ENCODE peak calls at places on chromosomes 7 and 10, in six cellular contexts. One of them, this sample, is unnamed.

GRCh38 chr10:91206427-91206826 is 14.0 kb upstream of the PCGF5 start:
- DNase-seq in activated CD8-positive, alpha-beta T cell treated with anti-CD3 and anti-CD28 coated beads for 36 hours: no peak
- DNase-seq in left ventricle myocardium inferior: no peak
- DNase-seq in bronchial epithelial cell: no peak
- DNase-seq in mucosa of descending colon: no peak
- DNase-seq in fibroblast of mammary gland: no peak
- DNase-seq in this sample: no peak

GRCh38 chr7:93690021-93690420 is 115.5 kb upstream of the CALCR start:
- DNase-seq in activated CD8-positive, alpha-beta T cell treated with anti-CD3 and anti-CD28 coated beads for 36 hours: no peak
- DNase-seq in left ventricle myocardium inferior: no peak
- DNase-seq in bronchial epithelial cell: no peak
- DNase-seq in mucosa of descending colon: no peak
- DNase-seq in fibroblast of mammary gland: no peak
- DNase-seq in this sample: no peak

GRCh38 chr7:67343566-67343965 is 346.9 kb downstream of the TYW1 start:
- DNase-seq in activated CD8-positive, alpha-beta T cell treated with anti-CD3 and anti-CD28 coated beads for 36 hours: no peak
- DNase-seq in left ventricle myocardium inferior: peak
- DNase-seq in bronchial epithelial cell: no peak
- DNase-seq in mucosa of descending colon: no peak
- DNase-seq in fibroblast of mammary gland: no peak
- DNase-seq in this sample: no peak

GRCh38 chr10:2835950-2836349 is 231.4 kb upstream of the PFKP start:
- DNase-seq in activated CD8-positive, alpha-beta T cell treated with anti-CD3 and anti-CD28 coated beads for 36 hours: no peak
- DNase-seq in left ventricle myocardium inferior: no peak
- DNase-seq in bronchial epithelial cell: no peak
- DNase-seq in mucosa of descending colon: no peak
- DNase-seq in fibroblast of mammary gland: no peak
- DNase-seq in this sample: no peak

GRCh38 chr7:4866528-4867496 is 5.0 kb upstream of the PAPOLB start:
- DNase-seq in activated CD8-positive, alpha-beta T cell treated with anti-CD3 and anti-CD28 coated beads for 36 hours: no peak
- DNase-seq in left ventricle myocardium inferior: no peak
- DNase-seq in bronchial epithelial cell: no peak
- DNase-seq in mucosa of descending colon: no peak
- DNase-seq in fibroblast of mammary gland: no peak
- DNase-seq in this sample: no peak

GRCh38 chr10:63722537-63722936 is 201.3 kb downstream of the REEP3 start:
- DNase-seq in activated CD8-positive, alpha-beta T cell treated with anti-CD3 and anti-CD28 coated beads for 36 hours: no peak
- DNase-seq in left ventricle myocardium inferior: no peak
- DNase-seq in bronchial epithelial cell: no peak
- DNase-seq in mucosa of descending colon: no peak
- DNase-seq in fibroblast of mammary gland: peak
- DNase-seq in this sample: no peak

GRCh38 chr7:93053209-93053945 is 64.4 kb downstream of the SAMD9 start:
- DNase-seq in activated CD8-positive, alpha-beta T cell treated with anti-CD3 and anti-CD28 coated beads for 36 hours: no peak
- DNase-seq in left ventricle myocardium inferior: no peak
- DNase-seq in bronchial epithelial cell: no peak
- DNase-seq in mucosa of descending colon: no peak
- DNase-seq in fibroblast of mammary gland: no peak
- DNase-seq in this sample: no peak

GRCh38 chr10:63421591-63421990 is 44.2 kb downstream of the JMJD1C start:
- DNase-seq in activated CD8-positive, alpha-beta T cell treated with anti-CD3 and anti-CD28 coated beads for 36 hours: peak
- DNase-seq in left ventricle myocardium inferior: no peak
- DNase-seq in bronchial epithelial cell: no peak
- DNase-seq in mucosa of descending colon: no peak
- DNase-seq in fibroblast of mammary gland: no peak
- DNase-seq in this sample: peak

GRCh38 chr10:119737827-119738226 is 12.0 kb downstream of the INPP5F start:
- DNase-seq in activated CD8-positive, alpha-beta T cell treated with anti-CD3 and anti-CD28 coated beads for 36 hours: peak
- DNase-seq in left ventricle myocardium inferior: no peak
- DNase-seq in bronchial epithelial cell: peak
- DNase-seq in mucosa of descending colon: no peak
- DNase-seq in fibroblast of mammary gland: peak
- DNase-seq in this sample: no peak

GRCh38 chr7:16839646-16840045 is 34.8 kb upstream of the AGR2 start:
- DNase-seq in activated CD8-positive, alpha-beta T cell treated with anti-CD3 and anti-CD28 coated beads for 36 hours: no peak
- DNase-seq in left ventricle myocardium inferior: no peak
- DNase-seq in bronchial epithelial cell: no peak
- DNase-seq in mucosa of descending colon: no peak
- DNase-seq in fibroblast of mammary gland: no peak
- DNase-seq in this sample: no peak

GRCh38 chr10:32054087-32054486 is 2.1 kb downstream of the KIF5B start:
- DNase-seq in activated CD8-positive, alpha-beta T cell treated with anti-CD3 and anti-CD28 coated beads for 36 hours: no peak
- DNase-seq in left ventricle myocardium inferior: no peak
- DNase-seq in bronchial epithelial cell: peak
- DNase-seq in mucosa of descending colon: no peak
- DNase-seq in fibroblast of mammary gland: peak
- DNase-seq in this sample: no peak

GRCh38 chr7:66933469-66933868 is 12.4 kb downstream of the TMEM248 start:
- DNase-seq in activated CD8-positive, alpha-beta T cell treated with anti-CD3 and anti-CD28 coated beads for 36 hours: no peak
- DNase-seq in left ventricle myocardium inferior: no peak
- DNase-seq in bronchial epithelial cell: no peak
- DNase-seq in mucosa of descending colon: no peak
- DNase-seq in fibroblast of mammary gland: no peak
- DNase-seq in this sample: no peak

GRCh38 chr10:76969366-76969990 is 668.1 kb downstream of the KCNMA1 start:
- DNase-seq in activated CD8-positive, alpha-beta T cell treated with anti-CD3 and anti-CD28 coated beads for 36 hours: no peak
- DNase-seq in left ventricle myocardium inferior: no peak
- DNase-seq in bronchial epithelial cell: no peak
- DNase-seq in mucosa of descending colon: no peak
- DNase-seq in fibroblast of mammary gland: no peak
- DNase-seq in this sample: no peak

GRCh38 chr10:92342801-92343200 is 51.8 kb downstream of the MARCHF5 start:
- DNase-seq in activated CD8-positive, alpha-beta T cell treated with anti-CD3 and anti-CD28 coated beads for 36 hours: no peak
- DNase-seq in left ventricle myocardium inferior: no peak
- DNase-seq in bronchial epithelial cell: peak
- DNase-seq in mucosa of descending colon: no peak
- DNase-seq in fibroblast of mammary gland: peak
- DNase-seq in this sample: no peak

GRCh38 chr7:76383089-76383944 is 24.5 kb upstream of the YWHAG start:
- DNase-seq in activated CD8-positive, alpha-beta T cell treated with anti-CD3 and anti-CD28 coated beads for 36 hours: no peak
- DNase-seq in left ventricle myocardium inferior: no peak
- DNase-seq in bronchial epithelial cell: peak
- DNase-seq in mucosa of descending colon: no peak
- DNase-seq in fibroblast of mammary gland: peak
- DNase-seq in this sample: no peak

GRCh38 chr10:30437039-30437781 is 3.2 kb downstream of the MAP3K8 start:
- DNase-seq in activated CD8-positive, alpha-beta T cell treated with anti-CD3 and anti-CD28 coated beads for 36 hours: peak
- DNase-seq in left ventricle myocardium inferior: no peak
- DNase-seq in bronchial epithelial cell: peak
- DNase-seq in mucosa of descending colon: no peak
- DNase-seq in fibroblast of mammary gland: peak
- DNase-seq in this sample: no peak

GRCh38 chr7:136585954-136586670 is 282.3 kb upstream of the CHRM2 start:
- DNase-seq in activated CD8-positive, alpha-beta T cell treated with anti-CD3 and anti-CD28 coated beads for 36 hours: no peak
- DNase-seq in left ventricle myocardium inferior: no peak
- DNase-seq in bronchial epithelial cell: no peak
- DNase-seq in mucosa of descending colon: no peak
- DNase-seq in fibroblast of mammary gland: no peak
- DNase-seq in this sample: no peak

GRCh38 chr10:20627918-20628499 is 269.1 kb downstream of the NEBL start:
- DNase-seq in activated CD8-positive, alpha-beta T cell treated with anti-CD3 and anti-CD28 coated beads for 36 hours: no peak
- DNase-seq in left ventricle myocardium inferior: no peak
- DNase-seq in bronchial epithelial cell: no peak
- DNase-seq in mucosa of descending colon: no peak
- DNase-seq in fibroblast of mammary gland: no peak
- DNase-seq in this sample: no peak

GRCh38 chr7:141563956-141564623 is 12.9 kb downstream of the AGK start:
- DNase-seq in activated CD8-positive, alpha-beta T cell treated with anti-CD3 and anti-CD28 coated beads for 36 hours: peak
- DNase-seq in left ventricle myocardium inferior: no peak
- DNase-seq in bronchial epithelial cell: no peak
- DNase-seq in mucosa of descending colon: no peak
- DNase-seq in fibroblast of mammary gland: no peak
- DNase-seq in this sample: no peak

GRCh38 chr10:86263209-86263608 is 103.4 kb downstream of the GRID1 start:
- DNase-seq in activated CD8-positive, alpha-beta T cell treated with anti-CD3 and anti-CD28 coated beads for 36 hours: no peak
- DNase-seq in left ventricle myocardium inferior: no peak
- DNase-seq in bronchial epithelial cell: no peak
- DNase-seq in mucosa of descending colon: no peak
- DNase-seq in fibroblast of mammary gland: no peak
- DNase-seq in this sample: no peak

DNA sequence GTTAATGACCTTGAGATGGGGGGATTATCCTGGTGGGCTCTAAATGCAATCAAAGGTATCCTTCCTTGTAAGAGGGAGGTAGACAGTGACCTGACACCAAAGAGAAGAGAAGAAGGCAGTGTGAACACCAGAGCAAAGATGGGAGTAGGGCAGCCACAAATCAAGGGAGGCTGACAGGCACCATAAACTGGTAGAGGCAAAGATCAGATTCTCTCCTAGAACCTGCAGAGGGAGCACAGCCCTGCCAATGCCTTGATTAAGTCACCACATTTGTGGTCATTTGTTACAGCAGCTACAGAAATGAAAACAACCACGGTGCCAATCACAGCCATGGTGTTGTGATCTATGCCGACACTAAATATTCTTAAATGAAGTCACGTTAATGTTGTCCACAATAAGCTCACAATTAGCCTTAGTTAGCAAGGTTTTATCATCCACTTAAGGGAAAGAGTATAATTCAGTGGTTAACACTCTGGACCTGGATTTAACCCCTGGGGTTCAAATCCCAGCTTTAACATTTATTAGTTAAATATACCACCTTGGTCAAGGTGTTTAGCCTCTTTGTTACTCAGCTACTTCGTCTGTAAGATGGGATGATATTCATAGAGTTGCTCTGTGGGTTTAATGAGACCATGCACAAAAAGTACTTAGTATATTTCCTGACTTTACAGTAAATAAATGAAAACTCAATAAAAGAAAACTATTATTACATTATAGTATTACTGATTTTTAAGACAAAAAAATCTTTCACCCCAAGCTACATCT is 70.8 kb downstream of the SGMS1 start:
- DNase-seq in activated CD8-positive, alpha-beta T cell treated with anti-CD3 and anti-CD28 coated beads for 36 hours: peak
- DNase-seq in left ventricle myocardium inferior: no peak
- DNase-seq in bronchial epithelial cell: peak
- DNase-seq in mucosa of descending colon: no peak
- DNase-seq in fibroblast of mammary gland: peak
- DNase-seq in this sample: no peak
- TF ChIP-seq CTCF in activated CD8-positive, alpha-beta T cell treated with anti-CD3 and anti-CD28 coated beads for 36 hours: peak
- TF ChIP-seq CTCF in left ventricle myocardium inferior: peak
- TF ChIP-seq CTCF in bronchial epithelial cell: peak
- TF ChIP-seq CTCF in mucosa of descending colon: no peak
- TF ChIP-seq CTCF in fibroblast of mammary gland: peak
- TF ChIP-seq CTCF in this sample: no peak

DNA sequence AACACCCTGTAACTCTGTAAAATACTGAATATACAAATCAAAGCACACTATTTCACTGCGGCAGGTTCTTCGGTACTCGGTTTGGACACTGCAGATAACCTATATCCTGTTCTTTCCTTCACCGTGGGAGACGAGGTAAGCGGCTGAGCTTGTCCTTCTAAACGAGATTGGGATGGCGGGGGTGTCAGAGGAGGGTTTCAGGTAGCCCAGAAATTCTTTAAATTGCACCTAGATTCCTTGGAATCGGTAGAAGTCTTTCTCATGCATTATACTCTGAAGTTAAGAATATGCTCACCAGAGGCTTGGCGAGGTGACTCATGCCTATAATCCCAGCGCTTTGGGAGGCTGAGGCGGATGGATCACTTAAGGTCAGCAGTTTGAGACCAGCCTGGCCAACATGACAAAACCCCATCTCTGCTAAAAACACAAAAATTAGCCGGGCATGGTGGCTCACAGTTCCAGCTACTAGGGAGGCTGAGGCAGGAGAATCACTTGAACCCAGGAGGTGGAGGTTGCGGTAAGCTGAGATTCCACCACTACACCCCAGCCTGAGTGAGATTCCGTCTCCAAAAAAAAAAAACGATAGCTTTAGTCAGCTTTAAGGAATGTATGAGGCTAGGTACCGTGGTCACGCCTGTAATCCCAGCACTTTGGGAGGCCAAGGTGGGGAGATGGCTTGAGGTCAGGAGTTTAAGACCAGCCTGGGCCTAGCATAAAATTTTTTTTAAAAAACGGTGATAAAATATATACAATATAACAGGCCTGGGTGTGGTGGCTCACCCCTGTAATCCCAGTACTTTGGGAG is 10.1 kb upstream of the LAT2 start:
- DNase-seq in activated CD8-positive, alpha-beta T cell treated with anti-CD3 and anti-CD28 coated beads for 36 hours: no peak
- DNase-seq in left ventricle myocardium inferior: no peak
- DNase-seq in bronchial epithelial cell: no peak
- DNase-seq in mucosa of descending colon: no peak
- DNase-seq in fibroblast of mammary gland: peak
- DNase-seq in this sample: no peak
- TF ChIP-seq CTCF in activated CD8-positive, alpha-beta T cell treated with anti-CD3 and anti-CD28 coated beads for 36 hours: no peak
- TF ChIP-seq CTCF in left ventricle myocardium inferior: no peak
- TF ChIP-seq CTCF in bronchial epithelial cell: no peak
- TF ChIP-seq CTCF in mucosa of descending colon: no peak
- TF ChIP-seq CTCF in fibroblast of mammary gland: no peak
- TF ChIP-seq CTCF in this sample: no peak

GRCh38 chr10:122525788-122526187 is 34.8 kb upstream of the DMBT1 start:
- DNase-seq in activated CD8-positive, alpha-beta T cell treated with anti-CD3 and anti-CD28 coated beads for 36 hours: peak
- DNase-seq in left ventricle myocardium inferior: no peak
- DNase-seq in bronchial epithelial cell: peak
- DNase-seq in mucosa of descending colon: no peak
- DNase-seq in fibroblast of mammary gland: no peak
- DNase-seq in this sample: no peak
- TF ChIP-seq CTCF in activated CD8-positive, alpha-beta T cell treated with anti-CD3 and anti-CD28 coated beads for 36 hours: no peak
- TF ChIP-seq CTCF in left ventricle myocardium inferior: peak
- TF ChIP-seq CTCF in bronchial epithelial cell: no peak
- TF ChIP-seq CTCF in mucosa of descending colon: no peak
- TF ChIP-seq CTCF in fibroblast of mammary gland: peak
- TF ChIP-seq CTCF in this sample: no peak

DNA sequence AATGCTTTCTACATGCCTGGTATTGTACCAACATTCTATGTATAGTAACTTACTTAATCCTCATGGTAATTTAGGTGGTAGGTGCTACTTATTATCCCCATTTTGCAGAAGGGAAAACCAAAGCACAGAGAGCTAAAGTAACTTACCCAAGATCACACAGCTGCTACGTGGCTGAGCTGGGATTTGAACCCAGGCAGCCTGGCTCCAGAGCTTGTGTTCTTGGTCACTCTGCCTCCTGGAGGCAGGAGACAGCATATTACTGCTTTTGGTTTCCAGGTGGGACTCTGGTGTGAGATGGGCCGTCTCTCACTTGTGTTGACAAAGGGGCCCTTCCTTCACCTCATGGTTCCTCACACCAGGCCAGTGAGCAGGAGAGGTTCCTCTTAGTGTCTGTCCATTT is 79.8 kb upstream of the PPIF start:
- DNase-seq in activated CD8-positive, alpha-beta T cell treated with anti-CD3 and anti-CD28 coated beads for 36 hours: no peak
- DNase-seq in left ventricle myocardium inferior: no peak
- DNase-seq in bronchial epithelial cell: no peak
- DNase-seq in mucosa of descending colon: no peak
- DNase-seq in fibroblast of mammary gland: no peak
- DNase-seq in this sample: no peak
- TF ChIP-seq CTCF in activated CD8-positive, alpha-beta T cell treated with anti-CD3 and anti-CD28 coated beads for 36 hours: peak
- TF ChIP-seq CTCF in left ventricle myocardium inferior: no peak
- TF ChIP-seq CTCF in bronchial epithelial cell: peak
- TF ChIP-seq CTCF in mucosa of descending colon: no peak
- TF ChIP-seq CTCF in fibroblast of mammary gland: no peak
- TF ChIP-seq CTCF in this sample: peak